ENCODE peak calls at places on chromosomes 2 and 18, in eight cellular contexts. J, K, Y, R, V, M, I and P are unnamed samples.
A peak's percentile ranks its signal among the peaks of the same experiment; 100 is the strongest.

GRCh38 chr2:190809876-190810525 is 70.6 kb upstream of the GLS start:
- DNase-seq in J (no peak), K (no peak), Y (no peak), R (no peak), V (no peak), M (no peak), I (peak; percentile 51), P (no peak)

GRCh38 chr2:55992465-55992864 is 68.9 kb upstream of the EFEMP1 start:
- DNase-seq in J (peak; percentile 31), K (no peak), Y (no peak), R (peak; percentile 26), V (no peak), M (no peak), I (peak; percentile 47), P (no peak)

GRCh38 chr2:161423351-161424178 is 7.5 kb downstream of the TBR1 start:
- DNase-seq in J (no peak), K (no peak), Y (peak; percentile 15), R (no peak), V (no peak), M (no peak), I (no peak), P (no peak)

GRCh38 chr2:43998263-43998662 is 2.5 kb upstream of the LRPPRC start:
- DNase-seq in J (no peak), K (no peak), Y (no peak), R (no peak), V (no peak), M (no peak), I (no peak), P (no peak)

GRCh38 chr2:10273215-10274175 is 29.2 kb upstream of the HPCAL1 start:
- DNase-seq in J (no peak), K (peak; percentile 49), Y (peak; percentile 5), R (no peak), V (no peak), M (no peak), I (peak; percentile 31), P (no peak)

GRCh38 chr2:18883626-18884456 is 294.5 kb upstream of the NT5C1B start:
- DNase-seq in J (no peak), K (no peak), Y (no peak), R (no peak), V (no peak), M (peak; percentile 44), I (no peak), P (no peak)

GRCh38 chr18:22268641-22269128 is 99.3 kb downstream of the GATA6 start:
- DNase-seq in J (no peak), K (no peak), Y (no peak), R (no peak), V (no peak), M (no peak), I (no peak), P (no peak)

GRCh38 chr18:38453880-38454279 is 888.3 kb upstream of the CELF4 start:
- DNase-seq in J (no peak), K (no peak), Y (no peak), R (no peak), V (no peak), M (no peak), I (no peak), P (no peak)

GRCh38 chr2:121089005-121089510 is 195.9 kb downstream of the TFCP2L1 start:
- DNase-seq in J (no peak), K (peak; percentile 70), Y (no peak), R (no peak), V (peak; percentile 52), M (no peak), I (no peak), P (no peak)

GRCh38 chr2:143528021-143528420 is 398.8 kb downstream of the ARHGAP15 start:
- DNase-seq in J (no peak), K (no peak), Y (no peak), R (no peak), V (no peak), M (no peak), I (no peak), P (no peak)

DNA sequence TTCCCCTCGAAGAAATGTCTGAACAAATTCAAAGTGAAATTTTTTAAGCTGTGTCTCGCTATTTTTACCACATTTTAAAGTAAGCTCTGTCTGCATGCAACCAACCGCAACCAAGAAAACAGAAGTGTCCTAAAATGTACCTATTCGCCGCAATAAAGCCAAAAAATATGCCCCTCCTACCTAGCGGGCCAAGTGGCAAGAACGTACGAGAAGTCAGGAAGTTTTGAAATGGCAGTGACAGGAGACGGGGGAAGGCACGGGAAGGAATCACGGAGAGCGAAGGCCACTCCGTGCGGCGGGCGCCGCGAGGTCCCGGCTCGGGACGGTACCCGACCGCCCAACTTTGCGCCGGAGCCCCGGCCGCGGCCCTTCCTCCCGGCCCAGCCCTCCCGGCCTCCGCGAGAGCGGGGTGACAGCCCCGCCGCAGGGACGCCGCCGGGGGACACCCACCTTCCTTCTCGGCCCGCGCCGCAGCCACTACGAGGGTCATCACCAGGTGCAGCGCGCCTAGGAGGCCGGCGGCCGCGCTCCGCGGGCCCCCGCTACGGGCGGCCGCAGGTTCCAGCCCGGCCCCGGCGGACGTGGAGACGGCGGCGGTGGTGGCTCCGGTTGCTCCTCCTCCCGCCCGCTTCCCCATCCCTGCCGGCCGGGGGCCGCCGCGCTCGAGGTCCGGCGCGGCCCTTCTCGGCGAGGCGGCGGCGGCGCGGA is 568 bp downstream of the TMEM131 start:
- DNase-seq in J (peak; percentile 18), K (peak; percentile 93), Y (no peak), R (peak; percentile 53), V (peak; percentile 69), M (peak; percentile 60), I (peak; percentile 83), P (peak; percentile 74)
- TF ChIP-seq POLR2A in J (no peak), K (no peak), Y (no peak), R (no peak), V (no peak), M (no peak), I (no peak), P (no peak)

GRCh38 chr2:240032406-240033329 is 2.4 kb upstream of the OR6B2 start:
- DNase-seq in J (no peak), K (peak; percentile 54), Y (no peak), R (no peak), V (no peak), M (no peak), I (no peak), P (no peak)
- H3K27me3 ChIP-seq in J (peaks cover 7% of the 10 kb centered on the region), K (no peaks in the 10 kb centered on the region), Y (no peaks in the 10 kb centered on the region), R (no peaks in the 10 kb centered on the region), V (no peaks in the 10 kb centered on the region), M (no peaks in the 10 kb centered on the region), I (no peaks in the 10 kb centered on the region), P (no peaks in the 10 kb centered on the region)

GRCh38 chr2:116440104-116440653 is 1374.3 kb upstream of the DDX18 start:
- DNase-seq in J (no peak), K (no peak), Y (no peak), R (no peak), V (no peak), M (no peak), I (no peak), P (no peak)
- H3K9me3 ChIP-seq in J (no peaks in the 10 kb centered on the region), K (peaks cover 9% of the 10 kb centered on the region), Y (no peaks in the 10 kb centered on the region), R (no peaks in the 10 kb centered on the region), V (no peaks in the 10 kb centered on the region), M (no peaks in the 10 kb centered on the region), I (no peaks in the 10 kb centered on the region), P (no peaks in the 10 kb centered on the region)

DNA sequence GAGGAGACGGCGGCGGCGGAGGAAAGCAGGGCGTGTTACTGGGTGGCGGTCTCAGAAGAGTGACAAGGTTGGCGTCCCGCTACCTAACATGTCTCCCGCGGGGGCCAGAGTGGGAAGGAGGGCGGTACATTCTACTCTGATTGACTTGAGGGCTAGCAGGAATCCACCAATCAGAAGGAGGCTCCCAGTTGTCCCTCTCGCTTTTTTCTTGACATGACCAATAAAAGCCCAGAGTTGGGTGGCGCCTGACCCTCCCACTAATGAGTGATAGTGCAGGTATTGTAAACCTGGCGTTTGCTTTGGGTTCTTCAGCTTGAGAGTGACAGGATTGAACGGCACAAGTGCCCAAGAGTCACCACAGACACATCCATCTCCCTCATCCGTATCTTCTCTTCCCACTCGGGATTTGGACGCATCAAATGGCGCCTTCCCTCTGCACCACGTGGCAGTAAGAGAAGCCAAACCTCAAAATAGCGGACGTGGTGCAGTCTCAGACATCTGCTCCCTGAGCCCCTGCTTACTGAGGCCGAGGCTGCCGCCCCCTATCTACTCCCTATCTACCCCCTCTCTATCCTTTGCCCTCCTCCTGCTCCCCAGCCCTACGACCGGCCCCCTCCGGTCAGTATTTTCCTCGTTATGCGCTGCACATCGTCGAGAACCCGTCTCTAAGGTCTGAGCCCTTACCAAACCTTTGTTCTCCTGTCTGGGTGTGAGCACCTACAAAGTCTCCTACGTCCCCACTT is 746 bp upstream of the FAM161A start:
- DNase-seq in J (peak; percentile 92), K (peak; percentile 92), Y (peak; percentile 82), R (peak; percentile 89), V (peak; percentile 95), M (peak; percentile 92), I (peak; percentile 96), P (peak; percentile 93)
- TF ChIP-seq POLR2A in J (no peak), K (no peak), Y (no peak), R (no peak), V (no peak), M (no peak), I (no peak), P (peak; percentile 33)

DNA sequence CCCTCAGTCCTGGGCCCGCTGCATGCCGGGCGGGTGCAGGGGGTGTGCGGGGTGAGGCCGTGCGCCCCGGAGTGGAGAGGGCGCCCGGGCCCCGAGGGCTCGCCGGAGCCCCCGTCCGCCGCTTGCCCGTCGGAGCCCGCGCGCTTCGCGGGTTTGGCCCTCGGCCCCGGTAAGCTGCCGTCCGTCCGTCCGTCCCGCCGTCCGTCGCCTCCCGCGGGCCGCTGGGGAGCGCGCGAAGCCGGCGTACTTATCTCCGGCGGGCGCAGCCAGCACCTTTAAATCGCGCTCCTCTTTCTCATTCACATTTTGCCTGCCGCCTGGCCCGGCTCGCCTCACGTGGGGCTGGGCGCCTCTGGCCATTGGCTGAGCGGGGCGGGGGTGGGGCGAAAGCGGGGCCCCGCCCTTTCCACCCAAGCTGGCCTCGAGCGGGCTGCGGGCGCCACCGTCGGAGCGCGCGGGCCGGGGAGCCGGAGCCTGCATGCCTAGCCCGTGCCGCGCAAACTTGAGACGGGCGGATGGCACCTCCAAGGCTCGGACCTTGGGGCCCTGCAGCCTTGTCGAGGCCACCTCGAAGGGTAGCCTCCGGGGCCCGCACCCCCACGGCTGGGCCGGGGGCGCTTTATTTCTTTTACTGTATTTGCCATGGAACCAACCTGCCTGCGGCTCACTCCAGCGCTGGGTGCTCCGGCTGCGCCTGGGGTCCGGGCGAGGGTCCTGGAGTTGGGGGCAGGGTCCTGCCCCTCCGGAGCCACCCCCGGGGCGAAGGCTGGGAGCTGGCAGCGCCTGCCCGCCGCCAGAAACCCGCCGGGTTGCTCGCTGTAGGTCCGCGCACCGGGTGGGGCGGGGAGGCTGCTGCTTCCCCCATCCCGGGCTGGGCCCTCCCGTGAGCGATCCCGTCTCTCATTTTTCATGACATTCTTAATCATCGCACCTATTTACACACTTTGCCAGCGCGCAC is at the start of gene GBX2:
- DNase-seq in J (no peak), K (peak; percentile 60), Y (peak; percentile 27), R (no peak), V (peak; percentile 21), M (no peak), I (no peak), P (no peak)
- H3K27me3 ChIP-seq in J (peaks cover 80% of the 10 kb centered on the region), K (peaks cover 100% of the 10 kb centered on the region), Y (peaks cover 5% of the 10 kb centered on the region), R (peaks cover 96% of the 10 kb centered on the region), V (peaks cover 100% of the 10 kb centered on the region), M (peaks cover 93% of the 10 kb centered on the region), I (peaks cover 95% of the 10 kb centered on the region), P (peaks cover 28% of the 10 kb centered on the region)